ENCODE peak calls at places on chromosome 9, in four cellular contexts. K, G, N and F are unnamed samples.

GRCh38 chr9:95315108-95315746 is 2.3 kb downstream of the FANCC start:
- DNase-seq in K (no peak), G (no peak), N (no peak), F (no peak)

GRCh38 chr9:120937127-120937526 is 10.5 kb upstream of the TRAF1 start:
- DNase-seq in K (no peak), G (no peak), N (no peak), F (peak; percentile 92)

GRCh38 chr9:126327016-126327749 is 554 bp downstream of the MVB12B start:
- DNase-seq in K (peak; percentile 68), G (no peak), N (no peak), F (no peak)

GRCh38 chr9:72315510-72316287 is 49.3 kb downstream of the ZFAND5 start:
- DNase-seq in K (peak; percentile 67), G (peak; percentile 54), N (peak; percentile 87), F (peak; percentile 65)

GRCh38 chr9:105510024-105510423 is 47.9 kb upstream of the FKTN start:
- DNase-seq in K (no peak), G (no peak), N (peak; percentile 95), F (peak; percentile 47)

GRCh38 chr9:109499631-109500120 is 1.6 kb upstream of the PTPN3 start:
- DNase-seq in K (peak; percentile 89), G (peak; percentile 60), N (peak; percentile 37), F (no peak)

GRCh38 chr9:77469515-77470197 is 178.5 kb downstream of the GNA14 start:
- DNase-seq in K (no peak), G (no peak), N (no peak), F (peak; percentile 87)

GRCh38 chr9:99391937-99392574 is 170.0 kb downstream of the SEC61B start:
- DNase-seq in K (no peak), G (no peak), N (no peak), F (no peak)